ENCODE peak calls at places on chromosomes 7 and 10, in four cellular contexts. K is A549, N is kidney epithelial cell, M is Calu3. R is an unnamed sample.

GRCh38 chr10:95290801-95291633 is at the start of gene PDLIM1:
- DNase-seq in K (peak; percentile 82), N (no peak), M (peak; percentile 79), R (peak; percentile 86)

GRCh38 chr10:28328346-28328745 is 25.5 kb upstream of the MPP7 start:
- DNase-seq in K (no peak), N (no peak), M (no peak), R (no peak)

GRCh38 chr7:18177815-18178660 is 150.4 kb upstream of the PRPS1L1 start:
- DNase-seq in K (no peak), N (no peak), M (peak; percentile 88), R (peak; percentile 50)

GRCh38 chr7:51973942-51974341 is 657.3 kb upstream of the COBL start:
- DNase-seq in K (no peak), N (no peak), M (no peak), R (no peak)

GRCh38 chr7:128152721-128153120 is 88.4 kb upstream of the LEP start:
- DNase-seq in K (no peak), N (no peak), M (no peak), R (no peak)

GRCh38 chr7:137970263-137970975 is 31.5 kb downstream of the CREB3L2 start:
- DNase-seq in K (peak; percentile 21), N (no peak), M (peak; percentile 47), R (no peak)

GRCh38 chr7:45092100-45092930 is 3.5 kb upstream of the NACAD start:
- DNase-seq in K (peak; percentile 56), N (no peak), M (no peak), R (no peak)

GRCh38 chr10:119341236-119342016 is 134.1 kb downstream of the GRK5 start:
- DNase-seq in K (peak; percentile 51), N (peak; percentile 53), M (peak; percentile 18), R (no peak)

GRCh38 chr7:148261996-148262688 is 328.4 kb upstream of the C7orf33 start:
- DNase-seq in K (no peak), N (no peak), M (no peak), R (no peak)

GRCh38 chr7:143901360-143901709 is 641 bp downstream of the TCAF1 start:
- DNase-seq in K (peak; percentile 12), N (no peak), M (no peak), R (peak; percentile 62)

GRCh38 chr7:70659263-70659662 is 472.7 kb upstream of the GALNT17 start:
- DNase-seq in K (no peak), N (no peak), M (no peak), R (no peak)

DNA sequence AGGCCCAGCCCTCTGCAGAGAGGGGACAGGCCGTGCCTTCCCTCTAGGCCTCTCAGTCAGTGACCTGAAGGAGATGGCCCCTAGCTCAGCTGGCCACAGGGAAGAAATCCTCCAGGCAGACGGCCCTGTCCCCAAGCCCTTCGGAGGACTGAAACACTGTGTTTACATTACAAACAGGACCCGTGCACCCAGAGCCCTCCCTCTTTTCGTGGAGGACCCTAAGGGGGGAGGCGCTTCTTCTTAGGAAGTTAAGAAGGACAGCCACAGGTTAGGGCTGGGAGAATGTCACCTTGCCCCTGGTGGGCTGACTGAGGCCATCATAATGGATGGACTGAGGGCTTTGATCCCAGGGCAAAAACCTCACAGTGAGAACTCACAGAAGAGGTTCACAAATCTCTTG is 154.9 kb downstream of the SLIT1 start:
- DNase-seq in K (no peak), N (no peak), M (no peak), R (no peak)
- TF ChIP-seq CTCF in K (no peak), N (no peak), M (no peak), R (no peak)

DNA sequence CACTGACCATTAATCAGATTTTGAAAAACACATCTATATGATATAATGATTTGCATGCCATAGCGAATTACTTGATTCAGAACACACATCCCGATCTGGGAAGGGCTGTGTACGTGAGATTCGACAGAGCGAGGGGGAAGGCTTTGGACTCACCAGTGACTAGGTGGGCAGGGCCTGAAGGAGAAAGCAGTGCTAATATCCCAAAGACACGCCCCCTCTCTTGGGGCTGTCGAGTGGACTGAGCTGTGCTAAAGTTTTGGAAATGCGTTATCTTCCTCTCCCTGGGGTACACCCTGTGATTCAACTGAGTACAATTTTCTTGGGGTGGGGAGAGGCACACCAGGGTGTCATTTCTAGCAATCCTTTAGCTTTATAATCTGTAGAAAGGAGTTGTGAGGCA is 1.8 kb downstream of the LRRC17 start:
- DNase-seq in K (no peak), N (no peak), M (no peak), R (no peak)
- TF ChIP-seq CTCF in K (no peak), N (no peak), M (no peak), R (no peak)

GRCh38 chr7:116986611-116987565 is 33.6 kb downstream of the ST7 start:
- DNase-seq in K (no peak), N (no peak), M (no peak), R (no peak)

GRCh38 chr7:116991233-116991632 is 37.9 kb downstream of the ST7 start:
- DNase-seq in K (no peak), N (no peak), M (no peak), R (no peak)

GRCh38 chr7:116985575-116985974 is 32.3 kb downstream of the ST7 start:
- DNase-seq in K (no peak), N (no peak), M (no peak), R (no peak)

GRCh38 chr7:116990056-116990455 is 36.8 kb downstream of the ST7 start:
- DNase-seq in K (no peak), N (no peak), M (no peak), R (no peak)

DNA sequence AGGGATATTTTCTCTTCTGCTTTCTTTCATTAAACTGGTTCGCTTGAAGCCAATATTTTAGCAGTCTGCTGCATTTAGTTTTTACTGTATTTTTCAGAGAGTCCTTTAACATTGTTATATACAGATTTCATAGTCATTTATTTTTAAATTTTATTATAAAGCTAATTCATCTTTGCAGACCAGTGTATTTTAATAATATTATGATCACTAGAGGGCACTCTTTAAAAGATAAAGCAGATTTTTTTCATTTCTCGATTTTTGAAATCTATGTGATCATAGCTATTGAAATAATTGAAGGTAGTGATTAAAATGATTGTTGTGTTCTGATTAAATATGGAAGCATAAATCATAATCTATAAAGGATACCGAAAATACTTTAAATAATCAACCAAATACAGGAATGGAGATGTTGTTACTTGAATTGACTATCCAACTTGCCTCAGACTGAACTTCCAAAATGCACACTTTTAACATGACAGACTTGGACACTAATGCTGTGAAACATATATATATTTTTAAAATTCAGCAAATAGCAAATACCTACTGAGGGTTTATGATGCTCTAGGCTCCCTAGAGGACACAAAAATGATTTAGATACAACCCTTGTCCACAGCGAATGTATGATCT is 35.2 kb downstream of the ST7 start:
- DNase-seq in K (peak; percentile 30), N (no peak), M (no peak), R (no peak)
- TF ChIP-seq CTCF in K (peak; percentile 73), N (peak; percentile 6), M (no peak), R (no peak)

DNA sequence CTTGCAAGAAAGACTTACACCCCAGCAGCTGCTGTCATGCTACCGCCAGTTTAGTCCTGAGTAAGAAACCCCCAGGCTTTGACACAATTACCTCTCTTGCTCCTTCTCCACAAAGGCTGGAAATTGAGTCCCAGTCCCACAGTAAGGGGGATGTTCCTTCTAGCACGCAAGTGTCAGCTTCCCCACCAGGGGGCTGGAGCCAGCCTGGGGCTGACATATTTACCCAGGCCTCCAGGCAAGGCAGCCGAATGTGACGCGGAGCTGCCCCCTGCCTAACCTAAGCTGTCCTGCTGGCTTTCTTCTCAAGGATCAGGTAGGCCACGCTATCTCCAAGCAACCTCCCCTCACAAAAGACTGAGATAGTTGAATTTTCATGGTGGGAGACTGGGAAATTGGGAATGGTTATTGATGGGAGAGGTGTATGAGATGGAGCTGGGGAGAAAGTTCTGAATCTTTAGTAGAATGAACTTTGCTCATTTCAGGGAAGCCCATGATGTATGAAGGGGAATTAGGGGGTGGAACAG is 19.2 kb upstream of the BMPER start:
- DNase-seq in K (peak; percentile 43), N (no peak), M (peak; percentile 41), R (no peak)
- TF ChIP-seq CTCF in K (peak; percentile 22), N (peak; percentile 29), M (no peak), R (no peak)

DNA sequence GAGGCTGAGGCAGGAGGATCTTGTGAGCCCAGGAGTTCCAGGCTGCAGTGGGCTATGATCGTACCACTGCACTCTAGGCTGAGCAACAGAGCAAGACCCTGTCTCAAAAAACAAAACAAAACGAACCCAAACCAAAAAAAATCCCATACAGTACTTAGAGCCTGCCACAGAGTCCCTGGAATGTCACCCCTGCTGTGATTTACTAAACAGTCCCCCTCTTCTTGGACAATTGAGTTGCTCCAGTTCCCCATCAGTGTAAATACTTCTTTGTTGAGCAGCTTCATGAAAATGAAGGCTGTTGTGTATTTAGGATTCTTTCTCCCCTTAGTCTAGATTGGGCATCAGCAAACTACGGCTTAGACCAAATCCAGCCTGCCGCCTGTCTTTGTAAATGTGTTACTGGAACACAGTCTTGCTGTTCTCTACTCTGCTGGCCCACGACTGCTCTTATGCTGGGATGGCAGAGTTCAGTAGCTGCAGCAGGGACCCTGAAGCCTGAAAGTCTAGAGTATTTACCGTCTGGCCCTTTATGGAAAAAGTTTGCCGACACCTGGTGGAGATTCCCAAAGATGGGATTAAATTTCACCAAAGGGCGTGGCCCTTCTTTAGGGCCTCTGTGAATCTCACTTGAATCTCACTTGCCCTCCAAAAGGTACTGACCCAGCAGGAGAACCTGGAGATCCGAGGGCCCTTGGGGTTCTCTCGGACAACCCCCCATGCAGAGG is 57.8 kb downstream of the PALD1 start:
- DNase-seq in K (no peak), N (no peak), M (no peak), R (no peak)
- TF ChIP-seq CTCF in K (no peak), N (no peak), M (no peak), R (no peak)

DNA sequence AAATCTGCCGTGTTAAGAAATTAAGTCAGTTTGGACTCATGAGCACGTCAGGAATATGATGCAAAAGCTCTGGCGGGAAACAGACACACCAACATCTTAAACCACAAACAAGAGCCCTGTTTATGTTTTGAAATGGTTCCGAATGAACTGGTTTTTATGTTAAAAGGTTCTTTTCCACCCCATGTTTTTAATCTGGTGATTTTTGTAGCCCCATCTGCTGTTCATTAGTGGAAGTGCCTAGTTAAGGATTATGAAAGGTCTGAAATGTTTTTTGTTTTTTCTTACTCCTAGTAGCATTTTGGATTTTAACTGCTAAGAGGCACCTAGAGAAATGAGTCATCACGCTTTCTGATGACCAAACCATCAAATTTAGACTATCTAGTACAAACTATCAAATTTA is 404.1 kb upstream of the MKI67 start:
- DNase-seq in K (peak; percentile 20), N (no peak), M (no peak), R (no peak)
- TF ChIP-seq CTCF in K (peak; percentile 42), N (peak; percentile 51), M (no peak), R (no peak)

GRCh38 chr7:2640858-2641257 is 9.1 kb downstream of the TTYH3 start:
- DNase-seq in K (no peak), N (no peak), M (no peak), R (no peak)

GRCh38 chr7:2641406-2642393 is 9.9 kb downstream of the TTYH3 start:
- DNase-seq in K (no peak), N (peak; percentile 87), M (no peak), R (peak; percentile 83)

GRCh38 chr7:2638224-2638991 is 6.6 kb downstream of the TTYH3 start:
- DNase-seq in K (no peak), N (no peak), M (no peak), R (no peak)

GRCh38 chr7:2639151-2639993 is 7.6 kb downstream of the TTYH3 start:
- DNase-seq in K (no peak), N (no peak), M (no peak), R (no peak)

GRCh38 chr7:2639994-2640830 is 8.4 kb downstream of the TTYH3 start:
- DNase-seq in K (no peak), N (no peak), M (no peak), R (peak; percentile 54)
- TF ChIP-seq CTCF in K (no peak), N (no peak), M (no peak), R (no peak)

R was measured in mucosa of descending colon.